ENCODE peak calls at places on chromosomes 5 and 9, in five cellular contexts. B is right atrium auricular region; E is right cardiac atrium; U is HL-60; L is CD4-positive, alpha-beta memory T cell. Y is an unnamed sample. For H3K27me3, the result is how much of the 10 kb centered on the place peaks cover.

GRCh38 chr9:2621678-2622360 is at the start of gene VLDLR:
- DNase-seq in B (no peak), E (peak), U (peak), L (peak), Y (no peak)

GRCh38 chr9:121278535-121279169 is 10.7 kb downstream of the GSN start:
- DNase-seq in B (peak), E (peak), U (no peak), L (peak), Y (no peak)

GRCh38 chr5:61051267-61051666 is 106.3 kb downstream of the NDUFAF2 start:
- DNase-seq in B (no peak), E (no peak), U (no peak), L (no peak), Y (no peak)

GRCh38 chr9:70256123-70256551 is 2.6 kb upstream of the SMC5 start:
- DNase-seq in B (no peak), E (no peak), U (no peak), L (no peak), Y (no peak)

GRCh38 chr9:116806075-116806474 is 119.0 kb downstream of the TRIM32 start:
- DNase-seq in B (no peak), E (no peak), U (no peak), L (no peak), Y (no peak)

GRCh38 chr5:38601843-38602424 is 45.5 kb upstream of the LIFR start:
- DNase-seq in B (no peak), E (no peak), U (no peak), L (no peak), Y (no peak)

GRCh38 chr9:103867886-103868285 is 226.2 kb upstream of the SMC2 start:
- DNase-seq in B (no peak), E (no peak), U (no peak), L (no peak), Y (no peak)

GRCh38 chr5:119353686-119354366 is 2.0 kb upstream of the TNFAIP8 start:
- DNase-seq in B (no peak), E (no peak), U (no peak), L (no peak), Y (no peak)

GRCh38 chr9:126127591-126127990 is 199.0 kb upstream of the MVB12B start:
- DNase-seq in B (peak), E (no peak), U (no peak), L (no peak), Y (no peak)

GRCh38 chr5:123549256-123549904 is 37.4 kb downstream of the CSNK1G3 start:
- DNase-seq in B (no peak), E (no peak), U (no peak), L (peak), Y (peak)

GRCh38 chr9:109383356-109383755 is 62.5 kb upstream of the EPB41L4B start:
- DNase-seq in B (no peak), E (no peak), U (no peak), L (no peak), Y (no peak)

GRCh38 chr5:10611290-10611689 is 47.4 kb downstream of the ANKRD33B start:
- DNase-seq in B (peak), E (no peak), U (no peak), L (no peak), Y (no peak)

GRCh38 chr5:108093186-108093585 is 288.7 kb downstream of the FBXL17 start:
- DNase-seq in B (no peak), E (no peak), U (no peak), L (no peak), Y (no peak)

GRCh38 chr5:79845448-79846197 is 145.4 kb downstream of the MTX3 start:
- DNase-seq in B (peak), E (no peak), U (no peak), L (no peak), Y (no peak)

GRCh38 chr5:54643679-54644078 is 126.1 kb downstream of the SNX18 start:
- DNase-seq in B (no peak), E (no peak), U (no peak), L (no peak), Y (no peak)

GRCh38 chr9:20786807-20787206 is 102.7 kb downstream of the FOCAD start:
- DNase-seq in B (no peak), E (no peak), U (no peak), L (no peak), Y (no peak)

GRCh38 chr5:143434261-143435206 is 31.0 kb upstream of the NR3C1 start:
- DNase-seq in B (no peak), E (no peak), U (no peak), L (peak), Y (peak)

GRCh38 chr5:178983728-178984127 is 11.4 kb downstream of the GRM6 start:
- DNase-seq in B (no peak), E (no peak), U (no peak), L (no peak), Y (no peak)

GRCh38 chr9:14722391-14723035 is at the start of gene CER1:
- DNase-seq in B (no peak), E (no peak), U (no peak), L (no peak), Y (no peak)

GRCh38 chr5:123035950-123036390 is 555 bp downstream of the PPIC start:
- DNase-seq in B (peak), E (peak), U (no peak), L (no peak), Y (no peak)

GRCh38 chr5:66411701-66412100 is 184.5 kb upstream of the MAST4 start:
- DNase-seq in B (no peak), E (no peak), U (no peak), L (no peak), Y (no peak)

GRCh38 chr5:107781451-107781850 is 110.7 kb upstream of the EFNA5 start:
- DNase-seq in B (no peak), E (no peak), U (no peak), L (no peak), Y (no peak)

GRCh38 chr9:14222149-14222835 is 91.6 kb downstream of the NFIB start:
- DNase-seq in B (no peak), E (no peak), U (no peak), L (no peak), Y (no peak)

GRCh38 chr5:42057254-42057690 is 132.2 kb downstream of the FBXO4 start:
- DNase-seq in B (no peak), E (peak), U (peak), L (peak), Y (peak)

GRCh38 chr9:128469070-128469469 is 13.3 kb downstream of the ODF2 start:
- DNase-seq in B (no peak), E (no peak), U (no peak), L (no peak), Y (no peak)

GRCh38 chr9:112203536-112203935 is 28.4 kb upstream of the SUSD1 start:
- DNase-seq in B (no peak), E (no peak), U (no peak), L (no peak), Y (no peak)

GRCh38 chr5:95863383-95863757 is 40.8 kb upstream of the GLRX start:
- DNase-seq in B (no peak), E (peak), U (no peak), L (no peak), Y (no peak)

GRCh38 chr9:28782630-28783029 is 1209.3 kb upstream of the C9orf72 start:
- DNase-seq in B (no peak), E (no peak), U (peak), L (no peak), Y (no peak)

GRCh38 chr5:36739751-36740221 is 133.4 kb downstream of the SLC1A3 start:
- DNase-seq in B (peak), E (peak), U (no peak), L (peak), Y (peak)

GRCh38 chr9:83537331-83538171 is 650 bp downstream of the FRMD3 start:
- DNase-seq in B (no peak), E (no peak), U (no peak), L (no peak), Y (no peak)

GRCh38 chr5:55407059-55407684 is 99.4 kb downstream of the MTREX start:
- DNase-seq in B (no peak), E (no peak), U (no peak), L (peak), Y (no peak)

GRCh38 chr5:91079037-91079436 is 304.1 kb downstream of the ARRDC3 start:
- DNase-seq in B (no peak), E (no peak), U (no peak), L (no peak), Y (no peak)

GRCh38 chr9:99725852-99726251 is 95.8 kb upstream of the NR4A3 start:
- DNase-seq in B (no peak), E (no peak), U (no peak), L (no peak), Y (no peak)

GRCh38 chr5:168404366-168404765 is 81.9 kb upstream of the RARS1 start:
- DNase-seq in B (no peak), E (no peak), U (no peak), L (no peak), Y (no peak)

GRCh38 chr9:88555581-88555980 is 20.6 kb downstream of the NXNL2 start:
- DNase-seq in B (no peak), E (no peak), U (no peak), L (no peak), Y (no peak)
- H3K27me3 ChIP-seq in B (under half), E (under half), U (under half), L (under half), Y (under half)

DNA sequence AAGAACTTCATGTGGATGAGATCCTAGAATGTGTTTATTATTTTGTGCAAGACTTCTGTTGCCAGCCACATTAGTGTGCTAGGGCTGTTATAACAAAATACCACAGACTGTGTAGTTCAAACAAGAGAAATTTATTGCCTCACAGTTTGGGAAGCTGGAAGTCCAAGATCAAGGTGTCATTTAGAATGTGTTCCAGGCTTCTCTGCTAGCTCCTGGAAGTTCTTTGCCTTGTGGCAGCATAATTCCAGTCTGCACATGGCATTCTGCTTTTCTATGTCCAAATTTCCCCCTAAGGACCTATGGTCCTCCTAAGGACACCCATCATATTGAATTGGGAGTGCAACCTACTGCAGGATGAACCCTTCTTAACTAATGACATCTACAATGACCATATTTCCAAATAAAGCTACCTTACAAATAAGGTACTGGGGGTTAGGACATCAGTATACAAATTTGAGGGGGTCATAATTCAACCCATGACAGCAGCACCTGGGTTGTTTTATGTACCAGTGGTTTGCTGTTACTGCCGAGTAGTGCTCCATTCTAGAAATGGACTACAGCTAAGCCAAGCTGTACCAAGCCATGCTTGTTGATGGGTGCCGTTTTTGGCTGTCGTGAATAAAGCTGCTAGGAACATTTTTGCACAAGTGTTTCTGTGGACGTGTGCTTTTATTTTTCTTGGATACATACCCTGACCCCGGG is 52.7 kb downstream of the DAPK1 start:
- DNase-seq in B (no peak), E (no peak), U (no peak), L (no peak), Y (no peak)
- H3K27me3 ChIP-seq in B (under half), E (under half), U (under half), L (under half), Y (under half)

DNA sequence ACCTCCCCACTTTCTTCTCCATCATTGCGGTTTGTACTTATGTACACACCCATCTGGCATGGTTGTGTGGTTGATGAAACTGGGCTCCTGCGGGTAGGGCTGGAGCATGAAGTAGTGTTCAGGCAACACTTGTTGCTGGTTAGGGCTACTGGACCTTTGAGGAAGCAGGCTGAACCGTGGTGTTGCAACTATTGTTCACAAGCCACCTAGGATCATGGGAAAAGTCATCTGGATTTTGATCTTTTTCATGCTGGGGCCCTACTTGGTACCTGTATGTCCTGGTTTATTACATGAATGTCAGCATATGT is 40.1 kb upstream of the TIFAB start:
- DNase-seq in B (no peak), E (no peak), U (peak), L (no peak), Y (no peak)
- H3K27me3 ChIP-seq in B (under half), E (under half), U (under half), L (under half), Y (half or more)

GRCh38 chr5:88675159-88675757 is 207.7 kb downstream of the MEF2C start:
- DNase-seq in B (no peak), E (no peak), U (no peak), L (no peak), Y (no peak)

GRCh38 chr5:88677502-88677901 is 205.5 kb downstream of the MEF2C start:
- DNase-seq in B (no peak), E (no peak), U (no peak), L (no peak), Y (no peak)

GRCh38 chr5:88677943-88678779 is 204.8 kb downstream of the MEF2C start:
- DNase-seq in B (no peak), E (no peak), U (no peak), L (no peak), Y (no peak)

GRCh38 chr5:88675758-88676636 is 207.0 kb downstream of the MEF2C start:
- DNase-seq in B (no peak), E (no peak), U (no peak), L (no peak), Y (no peak)

DNA sequence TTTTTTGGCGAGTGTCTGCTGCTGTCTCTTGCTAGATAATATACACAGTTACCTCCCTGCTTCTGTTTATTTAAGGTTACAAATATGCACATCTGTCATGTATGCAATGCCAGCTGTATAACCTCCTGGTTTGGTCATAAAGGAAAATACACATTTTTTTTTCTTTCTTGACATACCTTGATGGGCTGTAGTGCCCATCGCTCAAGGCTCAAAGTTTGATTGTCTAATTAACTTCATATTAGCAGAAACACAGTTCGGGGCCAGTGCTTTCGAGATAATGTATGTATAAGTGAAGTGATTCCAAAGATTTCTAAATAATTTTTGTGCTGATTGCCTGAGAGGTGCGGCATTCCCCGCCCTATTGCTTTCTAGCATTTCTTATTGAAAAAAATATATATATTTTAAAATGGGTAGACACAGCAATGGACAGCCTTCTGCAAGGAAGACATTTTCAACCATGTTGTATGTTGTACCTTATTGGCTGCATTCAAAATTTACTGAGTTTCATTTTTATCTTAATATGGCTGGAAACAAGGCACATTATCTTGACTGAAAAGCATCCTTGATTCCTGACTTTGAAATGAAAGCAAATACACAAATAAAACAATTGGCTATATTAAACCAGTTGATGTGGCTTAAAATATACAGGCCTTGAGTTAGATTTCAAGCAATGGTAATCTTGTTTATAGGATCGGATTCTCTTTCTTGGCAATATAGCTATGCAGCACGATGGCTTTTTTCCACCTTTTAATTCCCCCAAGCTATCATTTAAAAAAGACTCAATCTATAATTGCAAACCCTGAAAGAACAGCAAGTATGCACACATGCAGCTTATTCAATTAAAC is 206.1 kb downstream of the MEF2C start:
- DNase-seq in B (no peak), E (no peak), U (no peak), L (no peak), Y (no peak)
- H3K27me3 ChIP-seq in B (half or more), E (under half), U (under half), L (half or more), Y (half or more)

GRCh38 chr5:68033961-68034581 is 181.5 kb upstream of the PIK3R1 start:
- DNase-seq in B (peak), E (peak), U (no peak), L (no peak), Y (no peak)

GRCh38 chr5:68032240-68032762 is 183.3 kb upstream of the PIK3R1 start:
- DNase-seq in B (no peak), E (no peak), U (no peak), L (no peak), Y (no peak)

GRCh38 chr5:68041293-68041692 is 174.3 kb upstream of the PIK3R1 start:
- DNase-seq in B (no peak), E (peak), U (no peak), L (no peak), Y (no peak)

GRCh38 chr5:68033029-68033428 is 182.5 kb upstream of the PIK3R1 start:
- DNase-seq in B (no peak), E (no peak), U (no peak), L (no peak), Y (no peak)

GRCh38 chr5:68037541-68037940 is 178.0 kb upstream of the PIK3R1 start:
- DNase-seq in B (no peak), E (no peak), U (no peak), L (no peak), Y (no peak)
- H3K27me3 ChIP-seq in B (under half), E (under half), U (under half), L (under half), Y (under half)

DNA sequence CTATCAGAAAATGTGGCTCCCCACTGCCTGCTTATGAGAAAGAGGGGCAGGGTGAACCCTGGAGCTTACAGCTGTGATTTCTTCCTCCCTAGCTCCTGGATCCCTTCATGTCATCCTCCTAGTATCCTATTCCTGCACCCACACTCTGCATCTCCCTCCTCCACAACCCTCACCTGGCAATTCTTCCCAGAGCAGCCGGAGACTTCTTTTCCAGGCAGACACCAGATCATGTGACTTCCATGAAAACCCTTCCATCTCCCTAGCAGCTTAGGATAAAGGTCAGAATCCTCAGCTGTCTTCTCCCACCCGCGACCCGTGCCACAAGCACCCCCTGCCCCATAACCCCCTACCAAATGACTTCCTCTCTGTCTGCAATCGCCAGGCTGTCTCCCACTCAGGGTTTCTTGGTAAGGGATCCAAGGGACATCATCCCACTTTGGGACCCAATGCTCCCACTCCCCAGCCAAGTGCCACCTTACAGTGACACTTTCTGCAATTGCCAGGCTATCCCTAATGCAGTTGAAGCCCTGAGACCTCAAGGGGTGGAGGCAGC is 146.7 kb downstream of the NSG2 start:
- DNase-seq in B (no peak), E (no peak), U (no peak), L (no peak), Y (no peak)
- H3K27me3 ChIP-seq in B (under half), E (under half), U (under half), L (under half), Y (under half)

GRCh38 chr5:142326480-142326938 is 1.7 kb upstream of the SPRY4 start:
- DNase-seq in B (no peak), E (no peak), U (no peak), L (no peak), Y (no peak)
- H3K27me3 ChIP-seq in B (under half), E (under half), U (under half), L (under half), Y (half or more)

DNA sequence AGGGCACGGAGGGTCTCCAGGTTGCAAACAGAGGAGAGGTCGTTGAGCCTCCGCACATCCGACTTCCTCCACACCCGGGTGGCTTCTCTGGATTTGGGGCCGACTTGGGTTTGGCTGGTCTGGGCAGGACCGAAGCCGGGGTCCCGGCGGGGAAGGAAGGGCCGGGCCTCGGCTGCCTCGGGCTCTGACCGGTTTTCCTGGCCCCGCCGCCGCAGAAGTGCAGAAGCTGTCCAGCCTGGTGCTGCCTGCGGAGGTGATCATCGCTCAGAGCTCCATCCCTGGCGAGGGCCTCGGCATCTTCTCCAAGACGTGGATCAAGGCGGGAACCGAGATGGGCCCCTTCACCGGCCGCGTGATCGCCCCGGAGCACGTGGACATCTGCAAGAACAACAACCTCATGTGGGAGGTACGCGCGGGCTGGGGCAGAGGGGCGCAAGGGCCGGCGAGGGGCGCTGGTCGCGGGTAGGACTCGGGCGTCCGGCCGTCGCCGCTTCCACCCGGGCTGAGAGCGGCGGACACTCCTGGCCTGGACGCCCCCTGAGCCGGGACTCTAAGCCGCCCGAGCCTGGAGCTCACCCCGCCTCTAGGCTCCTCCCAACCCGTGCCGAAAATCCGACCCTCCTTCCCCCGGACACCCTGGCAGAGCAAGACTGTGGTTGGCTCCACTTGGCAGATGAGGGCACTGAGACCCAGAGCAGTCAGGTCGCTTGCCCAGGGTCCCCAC is 2.2 kb downstream of the PRDM12 start:
- DNase-seq in B (no peak), E (no peak), U (no peak), L (no peak), Y (no peak)
- H3K27me3 ChIP-seq in B (half or more), E (under half), U (half or more), L (under half), Y (half or more)